ENCODE peak calls at places on chromosome 2, in ten cellular contexts. I is tibial nerve, D is heart left ventricle, J is progenitor cell of endocrine pancreas, G is ovary, U is WTC11, C is fibroblast of pulmonary artery, P is cardiac fibroblast, R is fibroblast of lung, Y is endothelial cell of umbilical vein. O is an unnamed sample.

GRCh38 chr2:95056461-95057459 is 31.3 kb downstream of the MAL start:
- DNase-seq in I (no peak), D (no peak), J (no peak), G (no peak), U (no peak), C (no peak), P (peak; percentile 22), R (peak; percentile 13), Y (no peak), O (no peak)

GRCh38 chr2:219736196-219736595 is 108.8 kb downstream of the SLC4A3 start:
- DNase-seq in I (peak; percentile 64), D (no peak), J (peak; percentile 14), G (no peak), U (no peak), C (peak; percentile 84), P (peak; percentile 82), R (peak; percentile 79), Y (peak; percentile 67), O (peak; percentile 91)

GRCh38 chr2:133952420-133952819 is 301.5 kb upstream of the MGAT5 start:
- DNase-seq in I (no peak), D (no peak), J (no peak), G (no peak), U (no peak), C (no peak), P (no peak), R (no peak), Y (no peak), O (no peak)

GRCh38 chr2:156818944-156819343 is 382.8 kb downstream of the GPD2 start:
- DNase-seq in I (no peak), D (no peak), J (no peak), G (no peak), U (no peak), C (peak; percentile 83), P (peak; percentile 58), R (no peak), Y (no peak), O (peak; percentile 96)

GRCh38 chr2:238651306-238652052 is 196.4 kb upstream of the TWIST2 start:
- DNase-seq in I (no peak), D (no peak), J (no peak), G (no peak), U (no peak), C (no peak), P (no peak), R (no peak), Y (no peak), O (no peak)

GRCh38 chr2:111897924-111898702 is at the start of gene MERTK:
- DNase-seq in I (peak; percentile 63), D (peak; percentile 90), J (peak; percentile 86), G (peak; percentile 90), U (peak; percentile 91), C (peak; percentile 78), P (peak; percentile 29), R (peak; percentile 61), Y (peak; percentile 92), O (peak; percentile 88)

GRCh38 chr2:43214253-43214652 is 12.2 kb downstream of the ZFP36L2 start:
- DNase-seq in I (no peak), D (no peak), J (no peak), G (no peak), U (peak; percentile 49), C (no peak), P (no peak), R (no peak), Y (no peak), O (no peak)

GRCh38 chr2:61044596-61044995 is 21.1 kb upstream of the SANBR start:
- DNase-seq in I (no peak), D (peak; percentile 45), J (no peak), G (no peak), U (no peak), C (peak; percentile 38), P (no peak), R (no peak), Y (no peak), O (peak; percentile 48)

GRCh38 chr2:224403657-224404056 is 1.8 kb upstream of the FAM124B start:
- DNase-seq in I (no peak), D (no peak), J (no peak), G (no peak), U (no peak), C (no peak), P (no peak), R (no peak), Y (no peak), O (no peak)

GRCh38 chr2:224400174-224400810 is 1.6 kb downstream of the FAM124B start:
- DNase-seq in I (no peak), D (no peak), J (no peak), G (no peak), U (no peak), C (no peak), P (no peak), R (no peak), Y (no peak), O (no peak)

GRCh38 chr2:224401641-224402342 is at the start of gene FAM124B:
- DNase-seq in I (peak; percentile 63), D (peak; percentile 86), J (no peak), G (no peak), U (no peak), C (peak; percentile 90), P (peak; percentile 90), R (no peak), Y (peak; percentile 99), O (peak; percentile 26)

GRCh38 chr2:224398289-224398688 is 3.6 kb downstream of the FAM124B start:
- DNase-seq in I (no peak), D (no peak), J (no peak), G (no peak), U (no peak), C (no peak), P (no peak), R (no peak), Y (no peak), O (no peak)

DNA sequence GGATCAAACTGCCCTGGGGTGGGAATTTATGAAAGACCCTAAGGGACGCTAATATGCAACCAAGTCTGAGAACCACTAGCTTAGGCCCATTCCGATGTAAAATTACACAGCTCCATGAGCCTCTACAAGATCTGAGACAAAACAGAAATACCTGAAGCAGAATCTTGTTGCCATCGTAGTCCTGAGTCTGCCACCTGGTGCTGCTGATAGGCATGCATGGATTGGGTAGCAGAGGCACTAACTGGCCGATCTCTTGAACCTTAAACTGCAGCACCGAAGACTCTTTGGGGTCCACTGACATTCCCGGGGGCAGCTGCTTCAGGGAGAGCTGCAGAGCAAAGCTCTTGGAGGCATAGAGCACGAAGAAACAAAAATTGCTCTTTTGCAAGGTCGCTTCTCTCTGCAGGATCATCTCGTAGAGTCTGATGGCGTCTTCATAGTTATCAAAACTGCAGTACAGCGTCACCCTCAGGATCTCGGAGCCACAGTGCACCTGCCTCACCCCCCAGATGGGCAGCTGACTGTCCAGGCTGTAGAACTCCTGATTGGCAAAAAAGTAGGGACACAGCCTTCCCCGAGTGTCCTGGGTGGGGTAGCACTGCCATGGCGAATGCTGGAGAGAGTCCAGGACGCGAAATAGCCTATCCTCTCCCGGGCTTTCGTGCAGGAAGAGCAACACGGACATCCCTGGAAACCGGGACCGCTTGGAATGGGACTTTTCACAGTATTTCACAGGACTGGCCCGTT is 848 bp downstream of the FAM124B start:
- DNase-seq in I (no peak), D (peak; percentile 40), J (no peak), G (no peak), U (no peak), C (no peak), P (no peak), R (no peak), Y (peak; percentile 63), O (no peak)
- TF ChIP-seq CTCF in I (no peak), D (peak; percentile 10), J (no peak), G (no peak), U (no peak), C (no peak), P (no peak), R (no peak), Y (no peak), O (no peak)

GRCh38 chr2:161160226-161161073 is at the start of gene TANK:
- DNase-seq in I (peak; percentile 91), D (peak; percentile 95), J (peak; percentile 75), G (peak; percentile 88), U (peak; percentile 88), C (peak; percentile 99), P (peak; percentile 99), R (peak; percentile 95), Y (peak; percentile 84), O (peak; percentile 93)
- TF ChIP-seq CTCF in I (no peak), D (no peak), J (no peak), G (no peak), U (no peak), C (no peak), P (no peak), R (no peak), Y (no peak), O (peak; percentile 17)

GRCh38 chr2:2902551-2903216 is 474.9 kb downstream of the EIPR1 start:
- DNase-seq in I (no peak), D (no peak), J (no peak), G (no peak), U (no peak), C (no peak), P (no peak), R (no peak), Y (no peak), O (no peak)
- TF ChIP-seq CTCF in I (no peak), D (no peak), J (no peak), G (no peak), U (no peak), C (no peak), P (no peak), R (no peak), Y (no peak), O (no peak)

GRCh38 chr2:232538671-232539070 is 821 bp upstream of the CHRNG start:
- DNase-seq in I (no peak), D (no peak), J (no peak), G (no peak), U (no peak), C (no peak), P (no peak), R (no peak), Y (no peak), O (no peak)

GRCh38 chr2:232535761-232536530 is 3.5 kb upstream of the CHRNG start:
- DNase-seq in I (no peak), D (no peak), J (no peak), G (no peak), U (no peak), C (no peak), P (no peak), R (no peak), Y (no peak), O (no peak)

GRCh38 chr2:232534940-232535735 is 4.4 kb upstream of the CHRNG start:
- DNase-seq in I (no peak), D (no peak), J (no peak), G (no peak), U (no peak), C (no peak), P (no peak), R (no peak), Y (no peak), O (no peak)

GRCh38 chr2:232537499-232537898 is 2.0 kb upstream of the CHRNG start:
- DNase-seq in I (no peak), D (peak; percentile 63), J (no peak), G (no peak), U (no peak), C (no peak), P (no peak), R (no peak), Y (no peak), O (no peak)

DNA sequence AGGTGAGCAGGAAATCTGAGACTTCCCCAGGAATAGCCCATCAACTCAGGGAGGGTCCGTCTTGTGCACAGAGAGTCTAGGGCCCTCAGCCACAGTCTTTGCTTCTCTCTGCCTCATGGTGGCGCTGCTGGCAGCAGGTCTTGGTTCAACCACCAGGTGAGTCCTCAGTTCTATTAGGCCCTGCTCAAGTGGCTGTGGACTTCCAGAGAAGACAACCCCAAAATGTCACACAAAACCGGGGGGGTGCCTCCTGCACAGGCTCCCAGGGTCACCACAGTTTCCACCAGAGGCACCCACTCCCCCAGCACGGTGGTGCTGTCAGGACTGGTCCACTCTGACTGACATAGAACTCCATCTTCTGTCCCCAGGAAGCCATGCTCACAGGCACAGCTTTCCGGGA is 2.4 kb upstream of the CHRNG start:
- DNase-seq in I (no peak), D (no peak), J (no peak), G (no peak), U (peak; percentile 73), C (no peak), P (no peak), R (no peak), Y (no peak), O (no peak)
- TF ChIP-seq CTCF in I (no peak), D (no peak), J (peak; percentile 49), G (no peak), U (peak; percentile 67), C (peak; percentile 30), P (peak; percentile 38), R (no peak), Y (peak; percentile 25), O (peak; percentile 51)

O was measured in A673.